ENCODE peak calls at places on chromosome 1, in six cellular contexts. B, Z, F, C, D and I are unnamed samples.

GRCh38 chr1:32335619-32335950 is 448 bp downstream of the MARCKSL1 start:
- DNase-seq in B (peak), Z (no peak), F (peak), C (no peak), D (no peak), I (no peak)

GRCh38 chr1:16967095-16967567 is 13.3 kb downstream of the MFAP2 start:
- DNase-seq in B (no peak), Z (peak), F (no peak), C (no peak), D (no peak), I (no peak)

GRCh38 chr1:245894843-245895242 is 612.2 kb downstream of the SMYD3 start:
- DNase-seq in B (no peak), Z (peak), F (no peak), C (no peak), D (no peak), I (no peak)

GRCh38 chr1:59025201-59025600 is 241.4 kb upstream of the JUN start:
- DNase-seq in B (no peak), Z (peak), F (no peak), C (no peak), D (no peak), I (no peak)

GRCh38 chr1:99674115-99674514 is 28.2 kb downstream of the PALMD start:
- DNase-seq in B (no peak), Z (no peak), F (no peak), C (no peak), D (no peak), I (no peak)

GRCh38 chr1:3369437-3370076 is 84.9 kb upstream of the ARHGEF16 start:
- DNase-seq in B (no peak), Z (peak), F (no peak), C (no peak), D (no peak), I (no peak)

GRCh38 chr1:170085089-170085488 is 10.6 kb upstream of the KIFAP3 start:
- DNase-seq in B (no peak), Z (no peak), F (no peak), C (no peak), D (no peak), I (no peak)

GRCh38 chr1:172398193-172398592 is 22.3 kb upstream of the C1orf105 start:
- DNase-seq in B (no peak), Z (no peak), F (no peak), C (no peak), D (no peak), I (no peak)

GRCh38 chr1:109805486-109806180 is 41.9 kb upstream of the EPS8L3 start:
- DNase-seq in B (no peak), Z (no peak), F (no peak), C (no peak), D (no peak), I (no peak)